ENCODE peak calls at places on chromosomes 7 and 10, in six cellular contexts. V is H1, X is K562, M is HCT116, J is HepG2, F is GM12878. L is an unnamed sample. For H3K36me3, the result is how much of the 10 kb centered on the place peaks cover.

GRCh38 chr10:124221356-124222297 is 128.2 kb upstream of the CHST15 start:
- DNase-seq in V (no peak), X (no peak), M (no peak), J (no peak), F (peak), L (no peak)

GRCh38 chr7:95865716-95866371 is 93.5 kb downstream of the DYNC1I1 start:
- DNase-seq in V (no peak), X (no peak), M (peak), J (peak), F (no peak), L (no peak)

GRCh38 chr10:62732841-62733653 is 71.5 kb upstream of the ADO start:
- DNase-seq in V (no peak), X (no peak), M (peak), J (no peak), F (peak), L (no peak)

GRCh38 chr10:113978802-113979201 is 64.9 kb upstream of the ADRB1 start:
- DNase-seq in V (no peak), X (no peak), M (no peak), J (no peak), F (no peak), L (no peak)

GRCh38 chr7:140876519-140877248 is 48.0 kb downstream of the BRAF start:
- DNase-seq in V (no peak), X (no peak), M (no peak), J (no peak), F (peak), L (no peak)

GRCh38 chr7:50068026-50068425 is 25.0 kb downstream of the ZPBP start:
- DNase-seq in V (no peak), X (no peak), M (peak), J (peak), F (no peak), L (no peak)

GRCh38 chr7:770786-771185 is 43.7 kb upstream of the PRKAR1B start:
- DNase-seq in V (no peak), X (no peak), M (no peak), J (no peak), F (no peak), L (no peak)

GRCh38 chr7:39825391-39825790 is 124.7 kb upstream of the CDK13 start:
- DNase-seq in V (no peak), X (no peak), M (no peak), J (no peak), F (no peak), L (no peak)

GRCh38 chr7:106978425-106979386 is 65.8 kb upstream of the PRKAR2B start:
- DNase-seq in V (no peak), X (peak), M (no peak), J (no peak), F (no peak), L (no peak)

GRCh38 chr7:150784954-150785353 is 15.2 kb downstream of the TMEM176B start:
- DNase-seq in V (no peak), X (peak), M (no peak), J (no peak), F (no peak), L (no peak)

GRCh38 chr7:135645296-135645904 is 16.9 kb upstream of the STMP1 start:
- DNase-seq in V (no peak), X (peak), M (peak), J (peak), F (no peak), L (no peak)

GRCh38 chr7:91247497-91247896 is 16.7 kb upstream of the FZD1 start:
- DNase-seq in V (no peak), X (no peak), M (no peak), J (no peak), F (no peak), L (no peak)

GRCh38 chr7:75842836-75843446 is 29.3 kb upstream of the CCL24 start:
- DNase-seq in V (no peak), X (peak), M (no peak), J (peak), F (peak), L (no peak)

GRCh38 chr7:134992626-134993179 is 6.4 kb downstream of the AGBL3 start:
- DNase-seq in V (no peak), X (no peak), M (no peak), J (no peak), F (peak), L (no peak)

GRCh38 chr7:44982535-44982923 is 3.7 kb upstream of the MYO1G start:
- DNase-seq in V (no peak), X (no peak), M (no peak), J (no peak), F (no peak), L (no peak)

GRCh38 chr7:44978511-44979366 is at the start of gene MYO1G:
- DNase-seq in V (peak), X (no peak), M (no peak), J (no peak), F (peak), L (no peak)

GRCh38 chr7:44981035-44981706 is 2.4 kb upstream of the MYO1G start:
- DNase-seq in V (no peak), X (no peak), M (no peak), J (no peak), F (no peak), L (no peak)

GRCh38 chr7:44979481-44980392 is 922 bp upstream of the MYO1G start:
- DNase-seq in V (peak), X (no peak), M (no peak), J (no peak), F (no peak), L (no peak)

GRCh38 chr7:44980393-44981034 is 1.7 kb upstream of the MYO1G start:
- DNase-seq in V (peak), X (no peak), M (no peak), J (no peak), F (peak), L (no peak)
- TF ChIP-seq ZNF274 in V (no peak), X (no peak), M (no peak), J (no peak), F (no peak), L (no peak)

DNA sequence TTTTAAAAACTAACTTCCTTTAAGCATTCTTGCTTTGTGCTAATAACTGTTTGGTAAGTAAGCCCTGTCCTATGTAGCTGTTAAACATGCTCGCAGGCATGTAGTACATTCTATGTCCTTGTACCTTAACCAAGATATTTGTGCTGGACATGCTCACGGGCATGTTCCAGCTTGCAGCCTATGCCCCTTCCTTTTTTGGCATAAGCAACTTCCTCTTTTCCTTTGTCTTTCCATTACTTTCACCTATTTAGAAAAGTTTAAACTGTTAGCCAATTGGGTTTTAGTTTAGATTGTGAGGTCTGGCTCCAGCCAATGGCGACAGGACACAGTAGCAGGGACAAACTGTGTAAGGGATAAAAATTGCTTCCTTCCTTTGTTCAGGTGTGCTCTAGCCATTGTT is 14.4 kb upstream of the APBB1IP start:
- DNase-seq in V (no peak), X (no peak), M (no peak), J (no peak), F (no peak), L (no peak)
- TF ChIP-seq YY1 in V (no peak), X (no peak), M (no peak), J (no peak), F (no peak), L (no peak)

GRCh38 chr10:44990965-44991364 is 9.8 kb upstream of the ZNF22 start:
- DNase-seq in V (no peak), X (no peak), M (no peak), J (no peak), F (no peak), L (no peak)
- H3K36me3 ChIP-seq in V (under half), X (under half), M (under half), J (under half), F (under half), L (under half)

GRCh38 chr7:121530251-121531174 is 134.4 kb upstream of the FAM3C start:
- DNase-seq in V (no peak), X (no peak), M (peak), J (no peak), F (peak), L (no peak)
- TF ChIP-seq ZNF274 in V (no peak), X (no peak), M (no peak), J (no peak), F (no peak), L (no peak)

DNA sequence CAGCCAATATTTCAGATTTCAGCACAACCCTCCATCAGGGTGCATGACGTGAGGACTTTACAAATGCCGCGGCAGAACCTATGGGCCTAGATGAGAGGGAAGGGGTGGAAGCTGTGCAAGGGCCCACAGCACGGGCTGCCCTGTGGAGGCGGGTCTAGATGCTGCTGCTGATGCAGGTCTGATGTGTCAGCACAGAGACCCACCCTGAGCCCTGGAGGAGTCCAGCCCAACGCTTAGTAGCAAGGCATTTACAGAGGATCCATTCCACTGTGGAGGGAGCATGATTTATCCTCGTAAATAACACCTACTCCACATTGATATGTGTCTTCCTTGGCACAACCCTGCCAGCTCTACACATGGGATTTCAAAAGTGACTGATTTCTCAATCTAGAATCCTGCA is 48.5 kb downstream of the MYL10 start:
- DNase-seq in V (no peak), X (no peak), M (no peak), J (no peak), F (no peak), L (no peak)
- TF ChIP-seq YY1 in V (no peak), X (no peak), M (no peak), J (no peak), F (no peak), L (no peak)

DNA sequence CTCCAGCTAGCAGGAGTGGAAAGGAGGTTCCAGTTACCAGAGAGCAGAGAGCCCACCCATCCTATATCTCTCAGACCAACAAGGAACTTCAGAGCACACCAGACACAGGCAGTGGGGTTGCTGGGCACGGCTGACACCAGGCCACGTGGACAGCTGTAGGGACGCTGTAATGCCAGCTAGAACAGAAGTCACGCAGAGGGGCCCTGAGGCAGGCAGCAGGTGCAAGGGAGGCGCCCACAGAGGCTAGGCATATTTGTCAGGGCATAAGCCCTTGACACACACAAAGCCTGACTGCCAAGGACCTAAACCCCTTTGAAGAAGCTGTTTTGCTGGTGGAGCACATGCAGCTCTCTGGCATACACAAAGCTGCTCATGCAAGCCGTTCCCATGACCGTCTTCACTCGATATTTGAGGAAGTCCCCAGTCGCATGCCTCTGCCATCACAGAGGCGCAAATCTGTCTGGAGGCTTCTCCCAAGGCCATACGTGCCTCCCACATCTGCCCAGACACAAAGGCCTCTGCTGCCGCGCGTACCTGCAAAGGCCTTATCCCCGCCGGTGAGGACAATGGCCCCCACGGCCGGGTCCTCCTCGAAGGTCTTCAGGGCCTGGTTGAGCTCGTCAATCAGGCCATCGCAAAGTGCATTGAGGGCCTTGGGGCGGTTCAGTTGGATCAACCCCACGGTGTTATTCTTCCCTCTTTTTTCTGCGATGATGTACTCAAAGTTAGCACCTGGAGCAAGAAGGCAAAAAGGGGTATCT is 2.9 kb downstream of the ECHS1 start:
- DNase-seq in V (no peak), X (no peak), M (no peak), J (no peak), F (no peak), L (no peak)
- H3K36me3 ChIP-seq in V (under half), X (under half), M (under half), J (under half), F (under half), L (half or more)

L was measured in NT2/D1.